ENCODE peak calls at places on chromosomes 12 and 14, in six cellular contexts. One of them, this sample, is unnamed.

GRCh38 chr12:116288735-116289134 is 11.2 kb upstream of the MED13L start:
- DNase-seq in NCI-H524: no peak
- DNase-seq in uterus: no peak
- DNase-seq in epithelial cell of esophagus: no peak
- DNase-seq in choroid plexus epithelial cell: no peak
- DNase-seq in HuH-7: no peak
- DNase-seq in this sample: no peak

GRCh38 chr12:75960086-75960910 is 71.3 kb downstream of the PHLDA1 start:
- DNase-seq in epithelial cell of esophagus: no peak
- DNase-seq in uterus: no peak
- DNase-seq in HuH-7: no peak
- DNase-seq in NCI-H524: no peak
- DNase-seq in choroid plexus epithelial cell: peak
- DNase-seq in this sample: no peak

GRCh38 chr14:100428727-100429126 is 105.6 kb downstream of the SLC25A47 start:
- DNase-seq in uterus: no peak
- DNase-seq in NCI-H524: no peak
- DNase-seq in epithelial cell of esophagus: peak
- DNase-seq in choroid plexus epithelial cell: peak
- DNase-seq in HuH-7: no peak
- DNase-seq in this sample: no peak

GRCh38 chr12:112049351-112049750 is 36.1 kb downstream of the ERP29 start:
- DNase-seq in epithelial cell of esophagus: no peak
- DNase-seq in NCI-H524: no peak
- DNase-seq in choroid plexus epithelial cell: no peak
- DNase-seq in HuH-7: no peak
- DNase-seq in uterus: no peak
- DNase-seq in this sample: no peak

GRCh38 chr14:105602243-105602750 is 75.9 kb downstream of the TMEM121 start:
- DNase-seq in NCI-H524: no peak
- DNase-seq in epithelial cell of esophagus: no peak
- DNase-seq in HuH-7: no peak
- DNase-seq in choroid plexus epithelial cell: no peak
- DNase-seq in uterus: no peak
- DNase-seq in this sample: no peak

GRCh38 chr12:91172051-91172450 is 10.6 kb downstream of the DCN start:
- DNase-seq in epithelial cell of esophagus: no peak
- DNase-seq in HuH-7: no peak
- DNase-seq in uterus: no peak
- DNase-seq in choroid plexus epithelial cell: peak
- DNase-seq in NCI-H524: no peak
- DNase-seq in this sample: no peak

GRCh38 chr12:7131502-7131866 is 1.3 kb downstream of the CLSTN3 start:
- DNase-seq in epithelial cell of esophagus: no peak
- DNase-seq in choroid plexus epithelial cell: no peak
- DNase-seq in NCI-H524: no peak
- DNase-seq in uterus: no peak
- DNase-seq in HuH-7: no peak
- DNase-seq in this sample: no peak

GRCh38 chr12:124613151-124613585 is 45.8 kb upstream of the NCOR2 start:
- DNase-seq in HuH-7: no peak
- DNase-seq in epithelial cell of esophagus: peak
- DNase-seq in uterus: no peak
- DNase-seq in choroid plexus epithelial cell: peak
- DNase-seq in NCI-H524: no peak
- DNase-seq in this sample: no peak

GRCh38 chr14:72883963-72884362 is 9.9 kb downstream of the DPF3 start:
- DNase-seq in epithelial cell of esophagus: peak
- DNase-seq in NCI-H524: no peak
- DNase-seq in choroid plexus epithelial cell: peak
- DNase-seq in HuH-7: no peak
- DNase-seq in uterus: no peak
- DNase-seq in this sample: no peak

GRCh38 chr14:103311171-103311997 is 22.7 kb upstream of the EIF5 start:
- DNase-seq in NCI-H524: no peak
- DNase-seq in uterus: no peak
- DNase-seq in epithelial cell of esophagus: no peak
- DNase-seq in choroid plexus epithelial cell: no peak
- DNase-seq in HuH-7: no peak
- DNase-seq in this sample: no peak

GRCh38 chr14:77111021-77111420 is 13.0 kb downstream of the CIPC start:
- DNase-seq in choroid plexus epithelial cell: peak
- DNase-seq in HuH-7: no peak
- DNase-seq in uterus: no peak
- DNase-seq in NCI-H524: no peak
- DNase-seq in epithelial cell of esophagus: peak
- DNase-seq in this sample: no peak

GRCh38 chr14:68384335-68384734 is 408.5 kb downstream of the ZFP36L1 start:
- DNase-seq in HuH-7: no peak
- DNase-seq in NCI-H524: peak
- DNase-seq in epithelial cell of esophagus: peak
- DNase-seq in choroid plexus epithelial cell: no peak
- DNase-seq in uterus: no peak
- DNase-seq in this sample: peak

GRCh38 chr12:49832836-49833421 is 4.7 kb upstream of the NCKAP5L start:
- DNase-seq in HuH-7: no peak
- DNase-seq in epithelial cell of esophagus: peak
- DNase-seq in choroid plexus epithelial cell: peak
- DNase-seq in uterus: no peak
- DNase-seq in NCI-H524: no peak
- DNase-seq in this sample: no peak

GRCh38 chr14:73771848-73772705 is 57.9 kb upstream of the PNMA1 start:
- DNase-seq in NCI-H524: peak
- DNase-seq in HuH-7: no peak
- DNase-seq in choroid plexus epithelial cell: peak
- DNase-seq in epithelial cell of esophagus: peak
- DNase-seq in uterus: peak
- DNase-seq in this sample: peak

GRCh38 chr12:85277900-85278597 is 2.0 kb upstream of the ALX1 start:
- DNase-seq in epithelial cell of esophagus: no peak
- DNase-seq in uterus: no peak
- DNase-seq in HuH-7: no peak
- DNase-seq in NCI-H524: no peak
- DNase-seq in choroid plexus epithelial cell: no peak
- DNase-seq in this sample: no peak

GRCh38 chr14:76117789-76118188 is 33.9 kb upstream of the GPATCH2L start:
- DNase-seq in NCI-H524: peak
- DNase-seq in HuH-7: no peak
- DNase-seq in choroid plexus epithelial cell: no peak
- DNase-seq in epithelial cell of esophagus: no peak
- DNase-seq in uterus: no peak
- DNase-seq in this sample: no peak

GRCh38 chr12:96208801-96209534 is 14.8 kb downstream of the ELK3 start:
- DNase-seq in epithelial cell of esophagus: no peak
- DNase-seq in NCI-H524: peak
- DNase-seq in choroid plexus epithelial cell: peak
- DNase-seq in uterus: no peak
- DNase-seq in HuH-7: no peak
- DNase-seq in this sample: no peak

This sample was measured in gastrocnemius medialis.